ENCODE peak calls at places on chromosomes 3 and 15, in nine cellular contexts. R is foreskin keratinocyte; D is left cardiac atrium; V is stimulated activated naive CD8-positive, alpha-beta T cell treated with anti-CD3 and anti-CD28 coated beads, Interleukin-15, amount 100 ng/mL, for 72 hours; F is NCI-H2081; M is NCI-H1092 treated with DMSO at 0.1 percent for 48 hours; U is C1 segment of cervical spinal cord; T is head of caudate nucleus; B is kidney epithelial cell. C is an unnamed sample.

GRCh38 chr3:39000008-39000450 is 51.7 kb downstream of the SCN11A start:
- DNase-seq in R (peak), D (no peak), V (peak), F (peak), M (peak), U (no peak), T (no peak), B (peak), C (no peak)

GRCh38 chr3:66712210-66712609 is 211.4 kb upstream of the LRIG1 start:
- DNase-seq in R (peak), D (no peak), V (no peak), F (no peak), M (no peak), U (no peak), T (no peak), B (no peak), C (no peak)

GRCh38 chr3:41092791-41093190 is 106.5 kb upstream of the CTNNB1 start:
- DNase-seq in R (no peak), D (no peak), V (no peak), F (no peak), M (no peak), U (no peak), T (no peak), B (no peak), C (no peak)

GRCh38 chr3:58691997-58692396 is 25.4 kb upstream of the FAM3D start:
- DNase-seq in R (no peak), D (no peak), V (no peak), F (no peak), M (no peak), U (no peak), T (no peak), B (no peak), C (no peak)

GRCh38 chr15:91625506-91625905 is 228.0 kb upstream of the SLCO3A1 start:
- DNase-seq in R (no peak), D (no peak), V (no peak), F (no peak), M (no peak), U (no peak), T (no peak), B (peak), C (no peak)

GRCh38 chr3:87076951-87077350 is 86.0 kb upstream of the VGLL3 start:
- DNase-seq in R (no peak), D (no peak), V (no peak), F (no peak), M (no peak), U (no peak), T (no peak), B (peak), C (no peak)

GRCh38 chr3:13015286-13016082 is 57.7 kb downstream of the IQSEC1 start:
- DNase-seq in R (no peak), D (peak), V (peak), F (no peak), M (peak), U (no peak), T (no peak), B (no peak), C (no peak)

GRCh38 chr3:195512798-195513345 is 30.3 kb downstream of the PPP1R2 start:
- DNase-seq in R (no peak), D (no peak), V (no peak), F (no peak), M (no peak), U (no peak), T (no peak), B (no peak), C (no peak)

GRCh38 chr15:27175479-27176153 is 204.6 kb downstream of the GABRG3 start:
- DNase-seq in R (no peak), D (no peak), V (no peak), F (no peak), M (no peak), U (no peak), T (no peak), B (no peak), C (no peak)

GRCh38 chr3:70963412-70963811 is 620.1 kb downstream of the FOXP1 start:
- DNase-seq in R (no peak), D (no peak), V (no peak), F (no peak), M (no peak), U (no peak), T (no peak), B (no peak), C (no peak)

GRCh38 chr3:170997966-170998913 is 28.3 kb downstream of the SLC2A2 start:
- DNase-seq in R (no peak), D (no peak), V (no peak), F (no peak), M (no peak), U (no peak), T (no peak), B (no peak), C (no peak)

GRCh38 chr15:100201376-100202280 is 140.1 kb downstream of the ADAMTS17 start:
- DNase-seq in R (no peak), D (no peak), V (peak), F (no peak), M (no peak), U (no peak), T (no peak), B (no peak), C (no peak)

GRCh38 chr15:59887211-59887610 is 116.9 kb upstream of the FOXB1 start:
- DNase-seq in R (no peak), D (no peak), V (no peak), F (no peak), M (no peak), U (no peak), T (no peak), B (no peak), C (no peak)

GRCh38 chr3:57194641-57195040 is 5.1 kb downstream of the HESX1 start:
- DNase-seq in R (no peak), D (no peak), V (no peak), F (no peak), M (no peak), U (no peak), T (no peak), B (no peak), C (no peak)

GRCh38 chr3:158167737-158168469 is 58.0 kb downstream of the RSRC1 start:
- DNase-seq in R (peak), D (no peak), V (no peak), F (no peak), M (no peak), U (no peak), T (no peak), B (peak), C (no peak)

GRCh38 chr15:41263891-41264351 is 32.9 kb downstream of the CHP1 start:
- DNase-seq in R (no peak), D (no peak), V (no peak), F (no peak), M (no peak), U (no peak), T (no peak), B (no peak), C (no peak)

GRCh38 chr3:186248850-186249249 is 113.2 kb downstream of the DGKG start:
- DNase-seq in R (no peak), D (no peak), V (no peak), F (no peak), M (no peak), U (no peak), T (peak), B (no peak), C (no peak)

GRCh38 chr15:70557506-70558258 is 205.7 kb downstream of the UACA start:
- DNase-seq in R (no peak), D (no peak), V (no peak), F (peak), M (peak), U (no peak), T (no peak), B (no peak), C (no peak)

GRCh38 chr15:55683366-55683765 is 59.6 kb downstream of the PRTG start:
- DNase-seq in R (no peak), D (no peak), V (no peak), F (no peak), M (no peak), U (no peak), T (no peak), B (no peak), C (no peak)

GRCh38 chr3:168088106-168088722 is 7.5 kb downstream of the GOLIM4 start:
- DNase-seq in R (no peak), D (no peak), V (no peak), F (no peak), M (no peak), U (no peak), T (no peak), B (no peak), C (no peak)

GRCh38 chr15:92377083-92377789 is 16.4 kb upstream of the ST8SIA2 start:
- DNase-seq in R (peak), D (peak), V (no peak), F (no peak), M (no peak), U (no peak), T (no peak), B (no peak), C (peak)

GRCh38 chr3:111971533-111971932 is 7.3 kb upstream of the ABHD10 start:
- DNase-seq in R (no peak), D (peak), V (no peak), F (peak), M (peak), U (no peak), T (no peak), B (no peak), C (no peak)

GRCh38 chr3:18655827-18656226 is 230.7 kb upstream of the SATB1 start:
- DNase-seq in R (no peak), D (no peak), V (no peak), F (no peak), M (no peak), U (no peak), T (no peak), B (no peak), C (no peak)

GRCh38 chr3:131812433-131812832 is 222.4 kb downstream of the CPNE4 start:
- DNase-seq in R (peak), D (no peak), V (no peak), F (no peak), M (no peak), U (no peak), T (no peak), B (no peak), C (no peak)

GRCh38 chr3:124611520-124611919 is 118.7 kb upstream of the UMPS start:
- DNase-seq in R (no peak), D (no peak), V (no peak), F (no peak), M (no peak), U (no peak), T (no peak), B (no peak), C (no peak)

GRCh38 chr3:150951923-150952322 is 20.6 kb downstream of the CLRN1 start:
- DNase-seq in R (no peak), D (no peak), V (no peak), F (no peak), M (no peak), U (no peak), T (no peak), B (no peak), C (no peak)

GRCh38 chr15:75597667-75598341 is 18.7 kb upstream of the PTPN9 start:
- DNase-seq in R (no peak), D (no peak), V (peak), F (no peak), M (no peak), U (no peak), T (no peak), B (no peak), C (no peak)

GRCh38 chr3:180680097-180680430 is 775 bp upstream of the CCDC39 start:
- DNase-seq in R (peak), D (no peak), V (no peak), F (peak), M (peak), U (no peak), T (peak), B (peak), C (peak)

GRCh38 chr3:88773766-88774165 is 333.7 kb upstream of the EPHA3 start:
- DNase-seq in R (peak), D (no peak), V (no peak), F (no peak), M (no peak), U (no peak), T (no peak), B (no peak), C (no peak)

GRCh38 chr15:79474252-79474651 is 42.1 kb downstream of the MINAR1 start:
- DNase-seq in R (peak), D (no peak), V (no peak), F (no peak), M (no peak), U (no peak), T (no peak), B (no peak), C (no peak)

GRCh38 chr15:71651750-71652186 is 158.6 kb upstream of the NR2E3 start:
- DNase-seq in R (peak), D (no peak), V (peak), F (peak), M (peak), U (no peak), T (peak), B (peak), C (no peak)

GRCh38 chr15:67359431-67360082 is 105.0 kb downstream of the IQCH start:
- DNase-seq in R (no peak), D (no peak), V (no peak), F (peak), M (peak), U (no peak), T (no peak), B (no peak), C (no peak)

GRCh38 chr3:98099848-98100247 is 12.9 kb downstream of the OR5AC2 start:
- DNase-seq in R (no peak), D (no peak), V (no peak), F (no peak), M (no peak), U (no peak), T (no peak), B (no peak), C (no peak)

GRCh38 chr15:100250166-100250800 is 91.5 kb downstream of the ADAMTS17 start:
- DNase-seq in R (no peak), D (no peak), V (no peak), F (no peak), M (no peak), U (no peak), T (no peak), B (no peak), C (no peak)

GRCh38 chr3:48274452-48274851 is 33.5 kb downstream of the ZNF589 start:
- DNase-seq in R (no peak), D (no peak), V (no peak), F (no peak), M (no peak), U (no peak), T (no peak), B (no peak), C (no peak)

GRCh38 chr3:151327571-151328198 is 1.7 kb downstream of the P2RY13 start:
- DNase-seq in R (no peak), D (no peak), V (no peak), F (no peak), M (no peak), U (no peak), T (no peak), B (no peak), C (no peak)

GRCh38 chr15:33152502-33153109 is 41.9 kb downstream of the FMN1 start:
- DNase-seq in R (peak), D (no peak), V (no peak), F (no peak), M (no peak), U (no peak), T (no peak), B (no peak), C (no peak)